ENCODE peak calls at places on chromosome 6, in seven cellular contexts. D, B, G, R, O, K and Y are unnamed samples. For H3K9me3, the result is how much of the 10 kb centered on the place peaks cover.

GRCh38 chr6:31525932-31526591 is 2.7 kb upstream of the MCCD1 start:
- DNase-seq in D (peak), B (no peak), G (no peak), R (peak), O (no peak), K (no peak), Y (no peak)

GRCh38 chr6:123913858-123914257 is 110.2 kb downstream of the NKAIN2 start:
- DNase-seq in D (peak), B (no peak), G (no peak), R (peak), O (no peak), K (no peak), Y (no peak)

GRCh38 chr6:43120101-43120730 is 44.1 kb downstream of the PTK7 start:
- DNase-seq in D (no peak), B (no peak), G (peak), R (no peak), O (no peak), K (no peak), Y (peak)

GRCh38 chr6:52243282-52243893 is 912 bp downstream of the IL17F start:
- DNase-seq in D (peak), B (no peak), G (no peak), R (peak), O (no peak), K (no peak), Y (no peak)

GRCh38 chr6:31597006-31597405 is 4.2 kb upstream of the NCR3 start:
- DNase-seq in D (peak), B (no peak), G (peak), R (peak), O (no peak), K (no peak), Y (no peak)

GRCh38 chr6:159008656-159009288 is 8.8 kb upstream of the RSPH3 start:
- DNase-seq in D (peak), B (peak), G (no peak), R (peak), O (no peak), K (no peak), Y (no peak)

GRCh38 chr6:31792741-31793140 is 2.8 kb downstream of the VARS1 start:
- DNase-seq in D (peak), B (no peak), G (peak), R (no peak), O (no peak), K (no peak), Y (peak)

GRCh38 chr6:7311171-7311570 is 1.8 kb downstream of the SSR1 start:
- DNase-seq in D (peak), B (no peak), G (no peak), R (no peak), O (no peak), K (no peak), Y (no peak)

GRCh38 chr6:158762787-158763439 is 56.3 kb downstream of the EZR start:
- DNase-seq in D (no peak), B (no peak), G (peak), R (no peak), O (no peak), K (no peak), Y (no peak)

GRCh38 chr6:53694800-53695394 is 29.3 kb upstream of the KLHL31 start:
- DNase-seq in D (no peak), B (no peak), G (no peak), R (no peak), O (no peak), K (no peak), Y (no peak)

GRCh38 chr6:19804362-19805145 is 32.6 kb upstream of the ID4 start:
- DNase-seq in D (peak), B (peak), G (peak), R (peak), O (peak), K (peak), Y (peak)

GRCh38 chr6:148747145-148747492 is 289 bp downstream of the UST start:
- DNase-seq in D (peak), B (no peak), G (peak), R (no peak), O (peak), K (peak), Y (no peak)

GRCh38 chr6:112117554-112117953 is 30.2 kb downstream of the FAM229B start:
- DNase-seq in D (peak), B (no peak), G (peak), R (no peak), O (no peak), K (no peak), Y (no peak)

GRCh38 chr6:130043344-130043743 is 25.0 kb downstream of the L3MBTL3 start:
- DNase-seq in D (no peak), B (no peak), G (no peak), R (no peak), O (no peak), K (no peak), Y (no peak)

GRCh38 chr6:37418727-37419126 is 14.3 kb upstream of the CMTR1 start:
- DNase-seq in D (no peak), B (no peak), G (no peak), R (no peak), O (no peak), K (no peak), Y (no peak)

GRCh38 chr6:156781882-156782631 is 4.9 kb downstream of the ARID1B start:
- DNase-seq in D (peak), B (no peak), G (no peak), R (peak), O (no peak), K (no peak), Y (no peak)

GRCh38 chr6:31697555-31697954 is 5.6 kb downstream of the ABHD16A start:
- DNase-seq in D (no peak), B (no peak), G (peak), R (no peak), O (no peak), K (no peak), Y (no peak)

GRCh38 chr6:52389264-52389625 is 27.3 kb downstream of the PAQR8 start:
- DNase-seq in D (no peak), B (no peak), G (no peak), R (no peak), O (no peak), K (no peak), Y (no peak)

GRCh38 chr6:157841211-157841840 is 18.3 kb downstream of the SNX9 start:
- DNase-seq in D (peak), B (no peak), G (no peak), R (no peak), O (no peak), K (no peak), Y (no peak)

GRCh38 chr6:125858427-125859320 is 67.9 kb downstream of the NCOA7 start:
- DNase-seq in D (peak), B (peak), G (peak), R (peak), O (peak), K (no peak), Y (no peak)

GRCh38 chr6:89140347-89141159 is 5.3 kb upstream of the PM20D2 start:
- DNase-seq in D (peak), B (peak), G (peak), R (no peak), O (no peak), K (no peak), Y (no peak)

GRCh38 chr6:113920663-113921267 is 50.2 kb downstream of the HDAC2 start:
- DNase-seq in D (no peak), B (no peak), G (no peak), R (peak), O (no peak), K (no peak), Y (no peak)

GRCh38 chr6:64330694-64331309 is 695.2 kb downstream of the PHF3 start:
- DNase-seq in D (peak), B (peak), G (no peak), R (peak), O (peak), K (peak), Y (peak)

GRCh38 chr6:36099872-36100483 is 30.3 kb upstream of the MAPK13 start:
- DNase-seq in D (no peak), B (no peak), G (peak), R (no peak), O (no peak), K (no peak), Y (no peak)

GRCh38 chr6:13194852-13195251 is 133.5 kb downstream of the TBC1D7 start:
- DNase-seq in D (peak), B (peak), G (peak), R (peak), O (no peak), K (peak), Y (no peak)

GRCh38 chr6:102356170-102356569 is 962.7 kb downstream of the GRIK2 start:
- DNase-seq in D (no peak), B (no peak), G (no peak), R (no peak), O (no peak), K (no peak), Y (no peak)

GRCh38 chr6:20038805-20039204 is 173.5 kb downstream of the MBOAT1 start:
- DNase-seq in D (peak), B (no peak), G (no peak), R (no peak), O (no peak), K (no peak), Y (no peak)

GRCh38 chr6:137750284-137750683 is 116.8 kb upstream of the TNFAIP3 start:
- DNase-seq in D (no peak), B (no peak), G (no peak), R (no peak), O (no peak), K (no peak), Y (no peak)

GRCh38 chr6:155171747-155172191 is 92.0 kb upstream of the CLDN20 start:
- DNase-seq in D (peak), B (no peak), G (no peak), R (peak), O (no peak), K (no peak), Y (no peak)

GRCh38 chr6:156899532-156899931 is 122.4 kb downstream of the ARID1B start:
- DNase-seq in D (no peak), B (no peak), G (no peak), R (no peak), O (no peak), K (no peak), Y (no peak)

GRCh38 chr6:38750968-38751615 is 36.0 kb downstream of the DNAH8 start:
- DNase-seq in D (no peak), B (no peak), G (no peak), R (no peak), O (no peak), K (no peak), Y (no peak)

GRCh38 chr6:147789430-147789947 is 281.0 kb downstream of the SAMD5 start:
- DNase-seq in D (no peak), B (no peak), G (no peak), R (no peak), O (no peak), K (no peak), Y (no peak)

GRCh38 chr6:111739257-111739696 is 133.6 kb upstream of the TRAF3IP2 start:
- DNase-seq in D (no peak), B (no peak), G (no peak), R (no peak), O (no peak), K (peak), Y (no peak)

GRCh38 chr6:146997062-146997461 is 207.2 kb upstream of the STXBP5 start:
- DNase-seq in D (peak), B (no peak), G (peak), R (no peak), O (no peak), K (no peak), Y (no peak)

GRCh38 chr6:63929111-63929510 is 293.5 kb downstream of the PHF3 start:
- DNase-seq in D (no peak), B (no peak), G (no peak), R (no peak), O (no peak), K (no peak), Y (no peak)

GRCh38 chr6:17393335-17394191 is at the start of gene CAP2:
- DNase-seq in D (peak), B (peak), G (peak), R (peak), O (peak), K (peak), Y (peak)

GRCh38 chr6:27176096-27176495 is 71.4 kb upstream of the PRSS16 start:
- DNase-seq in D (peak), B (peak), G (no peak), R (peak), O (no peak), K (no peak), Y (no peak)

GRCh38 chr6:34877259-34877658 is 10.6 kb downstream of the TAF11 start:
- DNase-seq in D (no peak), B (no peak), G (no peak), R (no peak), O (no peak), K (no peak), Y (no peak)

DNA sequence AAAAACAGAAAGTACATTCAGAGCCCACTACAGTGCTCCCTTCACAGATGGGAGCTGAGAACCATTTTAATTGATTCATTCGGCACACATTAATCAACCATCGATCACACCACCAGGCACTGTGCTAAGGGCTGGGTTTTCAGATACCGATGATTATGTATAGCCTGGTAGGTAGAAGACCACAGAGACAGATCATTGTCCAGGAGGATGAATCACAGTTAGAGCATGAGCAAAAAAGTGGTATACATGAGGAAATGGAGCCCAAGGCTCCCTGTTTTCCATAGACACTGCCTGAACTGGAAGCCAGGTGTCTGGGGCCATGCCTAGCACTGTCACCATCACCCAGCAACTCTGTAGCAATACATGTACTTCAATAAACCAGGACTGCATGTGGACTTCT is 9.0 kb upstream of the PRDM1 start:
- DNase-seq in D (peak), B (no peak), G (no peak), R (no peak), O (no peak), K (no peak), Y (no peak)
- H3K27ac ChIP-seq in D (no peak), B (no peak), G (no peak), R (no peak), O (no peak), K (no peak), Y (no peak)

DNA sequence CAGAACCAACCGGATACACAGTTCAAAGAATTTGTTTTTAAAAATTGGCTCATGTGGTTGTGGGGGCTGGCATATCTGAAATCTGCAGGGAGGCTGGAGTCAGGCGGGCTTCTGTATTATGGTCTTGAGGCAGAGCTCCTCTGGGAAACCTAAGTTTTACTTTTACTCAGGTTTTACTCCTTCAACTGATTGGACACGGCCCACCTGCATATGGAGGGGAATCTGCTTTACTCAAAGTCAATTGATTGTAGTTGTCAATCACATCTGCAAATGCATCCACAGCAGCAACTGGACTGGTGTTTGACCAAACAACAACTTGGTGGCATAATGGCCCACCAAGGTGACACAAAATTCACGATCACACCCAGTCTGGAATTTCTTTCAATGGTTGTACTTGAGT is 103.4 kb downstream of the ERMARD start:
- DNase-seq in D (no peak), B (no peak), G (peak), R (no peak), O (no peak), K (no peak), Y (no peak)
- H3K9me3 ChIP-seq in D (under half), B (under half), G (under half), R (under half), O (under half), K (under half), Y (under half)

GRCh38 chr6:41935190-41935569 is 6.4 kb downstream of the CCND3 start:
- DNase-seq in D (no peak), B (no peak), G (no peak), R (no peak), O (no peak), K (no peak), Y (no peak)
- H3K27ac ChIP-seq in D (no peak), B (no peak), G (no peak), R (no peak), O (no peak), K (no peak), Y (no peak)

GRCh38 chr6:50147371-50147770 is 97.6 kb upstream of the DEFB112 start:
- DNase-seq in D (peak), B (no peak), G (no peak), R (no peak), O (no peak), K (no peak), Y (no peak)
- H3K9me3 ChIP-seq in D (under half), B (under half), G (under half), R (under half), O (under half), K (under half), Y (under half)

GRCh38 chr6:127120109-127120786 is 1.8 kb downstream of the RSPO3 start:
- DNase-seq in D (no peak), B (no peak), G (peak), R (no peak), O (peak), K (no peak), Y (peak)
- H3K27ac ChIP-seq in D (no peak), B (no peak), G (no peak), R (no peak), O (peak), K (no peak), Y (no peak)

GRCh38 chr6:3088446-3088845 is 20.2 kb downstream of the RIPK1 start:
- DNase-seq in D (peak), B (no peak), G (peak), R (no peak), O (no peak), K (no peak), Y (no peak)
- H3K9me3 ChIP-seq in D (under half), B (under half), G (under half), R (under half), O (under half), K (under half), Y (under half)

GRCh38 chr6:135883045-135883444 is 31.5 kb downstream of the PDE7B start:
- DNase-seq in D (no peak), B (no peak), G (no peak), R (no peak), O (no peak), K (no peak), Y (no peak)

GRCh38 chr6:135884136-135884535 is 32.6 kb downstream of the PDE7B start:
- DNase-seq in D (no peak), B (no peak), G (no peak), R (no peak), O (no peak), K (no peak), Y (no peak)

GRCh38 chr6:135877666-135878065 is 26.2 kb downstream of the PDE7B start:
- DNase-seq in D (no peak), B (no peak), G (no peak), R (no peak), O (no peak), K (no peak), Y (no peak)

GRCh38 chr6:135876048-135876447 is 24.5 kb downstream of the PDE7B start:
- DNase-seq in D (no peak), B (no peak), G (no peak), R (no peak), O (no peak), K (no peak), Y (no peak)

GRCh38 chr6:135880066-135880972 is 28.8 kb downstream of the PDE7B start:
- DNase-seq in D (peak), B (no peak), G (peak), R (peak), O (no peak), K (no peak), Y (no peak)
- H3K27ac ChIP-seq in D (peak), B (no peak), G (peak), R (peak), O (peak), K (peak), Y (peak)

GRCh38 chr6:168394606-168395005 is 46.4 kb upstream of the SMOC2 start:
- DNase-seq in D (no peak), B (no peak), G (peak), R (no peak), O (no peak), K (no peak), Y (no peak)
- H3K9me3 ChIP-seq in D (under half), B (under half), G (under half), R (under half), O (under half), K (under half), Y (under half)

GRCh38 chr6:108452725-108453195 is 108.0 kb upstream of the FOXO3 start:
- DNase-seq in D (peak), B (no peak), G (peak), R (no peak), O (peak), K (no peak), Y (no peak)

GRCh38 chr6:108454356-108454755 is 106.4 kb upstream of the FOXO3 start:
- DNase-seq in D (no peak), B (no peak), G (no peak), R (no peak), O (no peak), K (no peak), Y (no peak)

GRCh38 chr6:108448481-108448880 is 112.2 kb upstream of the FOXO3 start:
- DNase-seq in D (no peak), B (no peak), G (no peak), R (no peak), O (no peak), K (no peak), Y (no peak)

GRCh38 chr6:108455688-108456087 is 105.0 kb upstream of the FOXO3 start:
- DNase-seq in D (no peak), B (no peak), G (no peak), R (no peak), O (no peak), K (no peak), Y (no peak)

GRCh38 chr6:108453601-108454157 is 107.0 kb upstream of the FOXO3 start:
- DNase-seq in D (peak), B (no peak), G (peak), R (no peak), O (no peak), K (no peak), Y (no peak)
- H3K27ac ChIP-seq in D (peak), B (peak), G (peak), R (no peak), O (no peak), K (no peak), Y (no peak)

GRCh38 chr6:170150590-170150945 is 140.3 kb downstream of the DLL1 start:
- DNase-seq in D (no peak), B (no peak), G (peak), R (no peak), O (no peak), K (no peak), Y (no peak)

GRCh38 chr6:170152111-170152926 is 138.6 kb downstream of the DLL1 start:
- DNase-seq in D (no peak), B (peak), G (peak), R (no peak), O (peak), K (no peak), Y (peak)

GRCh38 chr6:170153436-170154319 is 137.2 kb downstream of the DLL1 start:
- DNase-seq in D (no peak), B (no peak), G (no peak), R (no peak), O (no peak), K (no peak), Y (peak)

GRCh38 chr6:170151235-170152110 is 139.4 kb downstream of the DLL1 start:
- DNase-seq in D (no peak), B (no peak), G (peak), R (no peak), O (peak), K (no peak), Y (peak)

GRCh38 chr6:170152989-170153388 is 137.9 kb downstream of the DLL1 start:
- DNase-seq in D (no peak), B (peak), G (peak), R (no peak), O (no peak), K (no peak), Y (peak)
- H3K9me3 ChIP-seq in D (under half), B (under half), G (under half), R (under half), O (under half), K (under half), Y (under half)